ENCODE peak calls at places on chromosome 13, in six cellular contexts. One of them, this sample, is unnamed.

GRCh38 chr13:105196052-105196451 is 1339.4 kb downstream of the EFNB2 start:
- DNase-seq in neural crest cell: no peak
- DNase-seq in omental fat pad: no peak
- DNase-seq in LHCN-M2: peak; percentile 83
- DNase-seq in progenitor cell of endocrine pancreas: no peak
- DNase-seq in fibroblast of mammary gland: no peak
- DNase-seq in this sample: peak; percentile 54

GRCh38 chr13:98541701-98542203 is 35.2 kb downstream of the STK24 start:
- DNase-seq in neural crest cell: no peak
- DNase-seq in omental fat pad: no peak
- DNase-seq in LHCN-M2: no peak
- DNase-seq in progenitor cell of endocrine pancreas: no peak
- DNase-seq in fibroblast of mammary gland: peak; percentile 56
- DNase-seq in this sample: no peak

GRCh38 chr13:101552797-101553196 is 100.3 kb downstream of the ITGBL1 start:
- DNase-seq in neural crest cell: no peak
- DNase-seq in omental fat pad: no peak
- DNase-seq in LHCN-M2: peak; percentile 73
- DNase-seq in progenitor cell of endocrine pancreas: no peak
- DNase-seq in fibroblast of mammary gland: peak; percentile 77
- DNase-seq in this sample: no peak

GRCh38 chr13:53921473-53921872 is 892.9 kb downstream of the OLFM4 start:
- DNase-seq in neural crest cell: no peak
- DNase-seq in omental fat pad: no peak
- DNase-seq in LHCN-M2: no peak
- DNase-seq in progenitor cell of endocrine pancreas: no peak
- DNase-seq in fibroblast of mammary gland: no peak
- DNase-seq in this sample: no peak

GRCh38 chr13:109781384-109782065 is 4.9 kb downstream of the IRS2 start:
- DNase-seq in neural crest cell: no peak
- DNase-seq in omental fat pad: no peak
- DNase-seq in LHCN-M2: no peak
- DNase-seq in progenitor cell of endocrine pancreas: no peak
- DNase-seq in fibroblast of mammary gland: peak; percentile 76
- DNase-seq in this sample: no peak

GRCh38 chr13:96533408-96533807 is 443.5 kb downstream of the HS6ST3 start:
- DNase-seq in neural crest cell: no peak
- DNase-seq in omental fat pad: no peak
- DNase-seq in LHCN-M2: no peak
- DNase-seq in progenitor cell of endocrine pancreas: no peak
- DNase-seq in fibroblast of mammary gland: no peak
- DNase-seq in this sample: no peak

GRCh38 chr13:104315606-104316005 is 1249.4 kb upstream of the SLC10A2 start:
- DNase-seq in neural crest cell: no peak
- DNase-seq in omental fat pad: no peak
- DNase-seq in LHCN-M2: peak; percentile 96
- DNase-seq in progenitor cell of endocrine pancreas: no peak
- DNase-seq in fibroblast of mammary gland: peak; percentile 86
- DNase-seq in this sample: no peak

GRCh38 chr13:71871844-71872243 is 4.8 kb upstream of the DACH1 start:
- DNase-seq in neural crest cell: no peak
- DNase-seq in omental fat pad: no peak
- DNase-seq in LHCN-M2: no peak
- DNase-seq in progenitor cell of endocrine pancreas: no peak
- DNase-seq in fibroblast of mammary gland: no peak
- DNase-seq in this sample: no peak

GRCh38 chr13:91203430-91203829 is 144.1 kb upstream of the MIR17HG start:
- DNase-seq in neural crest cell: no peak
- DNase-seq in omental fat pad: no peak
- DNase-seq in LHCN-M2: no peak
- DNase-seq in progenitor cell of endocrine pancreas: no peak
- DNase-seq in fibroblast of mammary gland: no peak
- DNase-seq in this sample: no peak

GRCh38 chr13:100203696-100204367 is 114.9 kb downstream of the PCCA start:
- DNase-seq in neural crest cell: no peak
- DNase-seq in omental fat pad: no peak
- DNase-seq in LHCN-M2: peak; percentile 84
- DNase-seq in progenitor cell of endocrine pancreas: no peak
- DNase-seq in fibroblast of mammary gland: peak; percentile 61
- DNase-seq in this sample: no peak

GRCh38 chr13:37869756-37870488 is at the start of gene TRPC4:
- DNase-seq in neural crest cell: peak; percentile 40
- DNase-seq in omental fat pad: no peak
- DNase-seq in LHCN-M2: peak; percentile 89
- DNase-seq in progenitor cell of endocrine pancreas: peak; percentile 49
- DNase-seq in fibroblast of mammary gland: peak; percentile 65
- DNase-seq in this sample: peak; percentile 37

GRCh38 chr13:110306960-110307696 is at the start of the genes COL4A1 and COL4A2:
- DNase-seq in neural crest cell: peak; percentile 52
- DNase-seq in omental fat pad: no peak
- DNase-seq in LHCN-M2: peak; percentile 70
- DNase-seq in progenitor cell of endocrine pancreas: peak; percentile 64
- DNase-seq in fibroblast of mammary gland: peak; percentile 62
- DNase-seq in this sample: peak; percentile 49

GRCh38 chr13:99347911-99348451 is 40.8 kb upstream of the GPR183 start:
- DNase-seq in neural crest cell: no peak
- DNase-seq in omental fat pad: no peak
- DNase-seq in LHCN-M2: peak; percentile 85
- DNase-seq in progenitor cell of endocrine pancreas: no peak
- DNase-seq in fibroblast of mammary gland: no peak
- DNase-seq in this sample: no peak

GRCh38 chr13:49749852-49750251 is 42.6 kb downstream of the KPNA3 start:
- DNase-seq in neural crest cell: no peak
- DNase-seq in omental fat pad: no peak
- DNase-seq in LHCN-M2: no peak
- DNase-seq in progenitor cell of endocrine pancreas: no peak
- DNase-seq in fibroblast of mammary gland: peak; percentile 30
- DNase-seq in this sample: no peak